ENCODE peak calls at places on chromosome X, in seven cellular contexts. A, Q, B, R, H, N and J are unnamed samples.

GRCh38 chrX:78024349-78025108 is 55.1 kb upstream of the PGAM4 start:
- DNase-seq in A (no peak), Q (no peak), B (peak; percentile 47), R (no peak), H (peak; percentile 43), N (peak; percentile 52), J (no peak)

GRCh38 chrX:87489071-87489470 is 28.5 kb upstream of the KLHL4 start:
- DNase-seq in A (no peak), Q (no peak), B (no peak), R (no peak), H (no peak), N (no peak), J (no peak)

GRCh38 chrX:110280954-110281353 is 36.9 kb downstream of the AMMECR1 start:
- DNase-seq in A (no peak), Q (no peak), B (no peak), R (peak; percentile 41), H (no peak), N (no peak), J (no peak)

GRCh38 chrX:11437642-11438379 is 144.6 kb downstream of the AMELX start:
- DNase-seq in A (no peak), Q (no peak), B (no peak), R (peak; percentile 50), H (peak; percentile 67), N (peak; percentile 67), J (no peak)

GRCh38 chrX:136909706-136910564 is 29.4 kb upstream of the RBMX start:
- DNase-seq in A (peak; percentile 97), Q (peak; percentile 51), B (peak; percentile 82), R (peak; percentile 85), H (peak; percentile 85), N (peak; percentile 90), J (peak; percentile 87)

GRCh38 chrX:68832101-68832416 is 3.2 kb downstream of the EFNB1 start:
- DNase-seq in A (peak; percentile 12), Q (peak; percentile 51), B (no peak), R (no peak), H (peak; percentile 62), N (peak; percentile 82), J (no peak)

GRCh38 chrX:155094468-155095061 is 23.3 kb downstream of the BRCC3 start:
- DNase-seq in A (peak; percentile 36), Q (no peak), B (peak; percentile 27), R (no peak), H (peak; percentile 24), N (no peak), J (no peak)

GRCh38 chrX:2691543-2692220 is 587 bp downstream of the CD99 start:
- DNase-seq in A (no peak), Q (no peak), B (no peak), R (no peak), H (no peak), N (peak; percentile 84), J (no peak)

GRCh38 chrX:69285881-69286545 is 120.8 kb upstream of the PJA1 start:
- DNase-seq in A (peak; percentile 18), Q (peak; percentile 34), B (peak; percentile 78), R (no peak), H (peak; percentile 16), N (peak; percentile 73), J (no peak)

GRCh38 chrX:41085883-41086626 is 810 bp downstream of the USP9X start:
- DNase-seq in A (peak; percentile 42), Q (peak; percentile 40), B (peak; percentile 55), R (no peak), H (peak; percentile 41), N (peak; percentile 75), J (peak; percentile 1)

GRCh38 chrX:14440109-14440508 is 89.2 kb upstream of the GLRA2 start:
- DNase-seq in A (no peak), Q (no peak), B (no peak), R (no peak), H (no peak), N (no peak), J (no peak)

GRCh38 chrX:121642415-121642814 is 595.0 kb downstream of the GLUD2 start:
- DNase-seq in A (no peak), Q (no peak), B (no peak), R (no peak), H (no peak), N (no peak), J (no peak)

GRCh38 chrX:9595131-9595530 is 130.3 kb downstream of the TBL1X start:
- DNase-seq in A (no peak), Q (no peak), B (no peak), R (no peak), H (no peak), N (no peak), J (no peak)

GRCh38 chrX:138945219-138945618 is 233.7 kb upstream of the FGF13 start:
- DNase-seq in A (no peak), Q (no peak), B (no peak), R (no peak), H (no peak), N (no peak), J (no peak)

GRCh38 chrX:53263597-53264094 is 17.7 kb downstream of the IQSEC2 start:
- DNase-seq in A (no peak), Q (peak; percentile 65), B (no peak), R (no peak), H (no peak), N (no peak), J (no peak)

GRCh38 chrX:129682979-129683378 is 28.2 kb upstream of the APLN start:
- DNase-seq in A (no peak), Q (no peak), B (no peak), R (no peak), H (no peak), N (no peak), J (no peak)

GRCh38 chrX:41027388-41027787 is 57.9 kb upstream of the USP9X start:
- DNase-seq in A (no peak), Q (no peak), B (no peak), R (no peak), H (no peak), N (no peak), J (no peak)

GRCh38 chrX:11429543-11430085 is 136.4 kb downstream of the AMELX start:
- DNase-seq in A (no peak), Q (no peak), B (no peak), R (no peak), H (no peak), N (no peak), J (no peak)

GRCh38 chrX:11100281-11101035 is 10.7 kb upstream of the HCCS start:
- DNase-seq in A (peak; percentile 18), Q (no peak), B (peak; percentile 56), R (no peak), H (peak; percentile 63), N (peak; percentile 49), J (no peak)

GRCh38 chrX:23822397-23822796 is 39.4 kb downstream of the SAT1 start:
- DNase-seq in A (no peak), Q (no peak), B (no peak), R (no peak), H (peak; percentile 52), N (no peak), J (no peak)

GRCh38 chrX:1355131-1355799 is 18.7 kb downstream of the IL3RA start:
- DNase-seq in A (no peak), Q (no peak), B (no peak), R (no peak), H (no peak), N (no peak), J (no peak)

GRCh38 chrX:1491851-1492349 is 39.2 kb upstream of the ASMTL start:
- DNase-seq in A (peak; percentile 59), Q (peak; percentile 70), B (peak; percentile 49), R (no peak), H (no peak), N (no peak), J (no peak)